ENCODE peak calls at places on chromosome 7, in four cellular contexts. T is hypothalamus, Y is NCI-H1105, E is kidney epithelial cell. H is an unnamed sample.

GRCh38 chr7:94740490-94740889 is 84.6 kb upstream of the SGCE start:
- DNase-seq in T (no peak), Y (no peak), E (no peak), H (no peak)

GRCh38 chr7:12524794-12525386 is 45.6 kb upstream of the SCIN start:
- DNase-seq in T (no peak), Y (peak), E (no peak), H (peak)

GRCh38 chr7:55474944-55475911 is 97.1 kb downstream of the VOPP1 start:
- DNase-seq in T (no peak), Y (no peak), E (no peak), H (no peak)

GRCh38 chr7:142569851-142570250 is 179.4 kb upstream of the PRSS1 start:
- DNase-seq in T (no peak), Y (no peak), E (no peak), H (no peak)

GRCh38 chr7:80047032-80047431 is 87.6 kb upstream of the GNAI1 start:
- DNase-seq in T (no peak), Y (peak), E (no peak), H (no peak)

GRCh38 chr7:29988391-29989256 is 977 bp downstream of the SCRN1 start:
- DNase-seq in T (no peak), Y (peak), E (peak), H (peak)

GRCh38 chr7:92769361-92769633 is 67.1 kb downstream of the CDK6 start:
- DNase-seq in T (no peak), Y (no peak), E (no peak), H (no peak)

GRCh38 chr7:47373871-47374451 is 207.9 kb downstream of the TNS3 start:
- DNase-seq in T (no peak), Y (no peak), E (no peak), H (no peak)

GRCh38 chr7:155907450-155908177 is 95.4 kb upstream of the SHH start:
- DNase-seq in T (no peak), Y (no peak), E (no peak), H (no peak)

GRCh38 chr7:44291066-44291732 is 34.2 kb downstream of the CAMK2B start:
- DNase-seq in T (no peak), Y (no peak), E (no peak), H (peak)

GRCh38 chr7:155791836-155792235 is 20.4 kb downstream of the SHH start:
- DNase-seq in T (no peak), Y (no peak), E (no peak), H (no peak)

GRCh38 chr7:84484502-84485079 is 290.0 kb upstream of the SEMA3A start:
- DNase-seq in T (no peak), Y (no peak), E (no peak), H (no peak)

GRCh38 chr7:22110227-22110839 is 164.6 kb upstream of the CDCA7L start:
- DNase-seq in T (peak), Y (peak), E (peak), H (peak)

GRCh38 chr7:82050792-82051191 is 280.9 kb upstream of the HGF start:
- DNase-seq in T (no peak), Y (no peak), E (no peak), H (peak)

GRCh38 chr7:1026721-1027151 is 17.6 kb upstream of the GPR146 start:
- DNase-seq in T (no peak), Y (no peak), E (no peak), H (no peak)

GRCh38 chr7:10889266-10889898 is 84.3 kb upstream of the PHF14 start:
- DNase-seq in T (no peak), Y (peak), E (peak), H (peak)

GRCh38 chr7:22001345-22002004 is 55.8 kb upstream of the CDCA7L start:
- DNase-seq in T (no peak), Y (peak), E (peak), H (peak)

GRCh38 chr7:73533742-73534141 is 11.6 kb upstream of the BAZ1B start:
- DNase-seq in T (no peak), Y (no peak), E (no peak), H (no peak)

GRCh38 chr7:157707983-157708720 is 371.3 kb downstream of the DNAJB6 start:
- DNase-seq in T (no peak), Y (no peak), E (no peak), H (no peak)

GRCh38 chr7:6419310-6419773 is 28.4 kb downstream of the DAGLB start:
- DNase-seq in T (no peak), Y (no peak), E (no peak), H (no peak)

GRCh38 chr7:44064791-44065430 is 456 bp downstream of the PGAM2 start:
- DNase-seq in T (no peak), Y (no peak), E (no peak), H (no peak)

GRCh38 chr7:138282997-138283396 is 177.1 kb upstream of the TRIM24 start:
- DNase-seq in T (no peak), Y (no peak), E (no peak), H (peak)

GRCh38 chr7:27245798-27246691 is 3.4 kb downstream of the EVX1 start:
- DNase-seq in T (no peak), Y (peak), E (no peak), H (no peak)

GRCh38 chr7:27188666-27189559 is 3.9 kb upstream of the HOXA11 start:
- DNase-seq in T (no peak), Y (no peak), E (no peak), H (peak)

GRCh38 chr7:14836006-14836405 is 66.5 kb downstream of the DGKB start:
- DNase-seq in T (no peak), Y (no peak), E (no peak), H (no peak)

GRCh38 chr7:128814496-128814895 is 15.7 kb upstream of the FLNC start:
- DNase-seq in T (peak), Y (no peak), E (no peak), H (no peak)

GRCh38 chr7:7114575-7115291 is 67.6 kb upstream of the C1GALT1 start:
- DNase-seq in T (no peak), Y (no peak), E (no peak), H (no peak)

GRCh38 chr7:131149840-131150239 is 177.8 kb upstream of the MKLN1 start:
- DNase-seq in T (no peak), Y (no peak), E (no peak), H (no peak)

GRCh38 chr7:35736725-35737124 is 41.8 kb upstream of the HERPUD2 start:
- DNase-seq in T (no peak), Y (no peak), E (peak), H (peak)

GRCh38 chr7:17564678-17565209 is 266.3 kb downstream of the AHR start:
- DNase-seq in T (no peak), Y (no peak), E (no peak), H (peak)

GRCh38 chr7:151834281-151835035 is 42.5 kb downstream of the PRKAG2 start:
- DNase-seq in T (no peak), Y (no peak), E (no peak), H (no peak)

GRCh38 chr7:21547511-21547910 is 4.7 kb downstream of the DNAH11 start:
- DNase-seq in T (no peak), Y (no peak), E (no peak), H (no peak)

GRCh38 chr7:5780801-5781496 is 514 bp downstream of the RNF216 start:
- DNase-seq in T (no peak), Y (no peak), E (no peak), H (peak)

GRCh38 chr7:37208528-37208927 is 240.1 kb downstream of the ELMO1 start:
- DNase-seq in T (peak), Y (peak), E (peak), H (peak)

GRCh38 chr7:140402178-140402835 is 1.6 kb upstream of the RAB19 start:
- DNase-seq in T (no peak), Y (no peak), E (peak), H (peak)

GRCh38 chr7:135706858-135707569 is 21.0 kb downstream of the SLC13A4 start:
- DNase-seq in T (no peak), Y (no peak), E (no peak), H (no peak)

GRCh38 chr7:55083206-55083605 is 64.4 kb downstream of the EGFR start:
- DNase-seq in T (no peak), Y (no peak), E (no peak), H (peak)

GRCh38 chr7:56157238-56157790 is 41.1 kb upstream of the NUPR2 start:
- DNase-seq in T (no peak), Y (peak), E (no peak), H (no peak)

GRCh38 chr7:44595934-44596635 is 10.3 kb upstream of the OGDH start:
- DNase-seq in T (no peak), Y (no peak), E (no peak), H (peak)

GRCh38 chr7:46558482-46559193 is 637.6 kb upstream of the IGFBP3 start:
- DNase-seq in T (no peak), Y (no peak), E (peak), H (peak)

H was measured in cardiac fibroblast.